ENCODE peak calls at places on chromosomes 3 and 15, in nine cellular contexts. P is NB4, R is transverse colon, K is ovary, M is pancreas, D is fibroblast of mammary gland, Z is OCI-LY7, G is AG09309, T is lower leg skin. I is an unnamed sample.

GRCh38 chr15:100572362-100572983 is 29.5 kb downstream of the LINS1 start:
- DNase-seq in P (peak; percentile 32), R (no peak), K (no peak), M (no peak), D (peak; percentile 35), Z (peak; percentile 42), G (no peak), T (no peak), I (peak; percentile 16)

GRCh38 chr3:64293121-64293520 is 67.9 kb upstream of the PRICKLE2 start:
- DNase-seq in P (no peak), R (no peak), K (no peak), M (no peak), D (no peak), Z (no peak), G (no peak), T (no peak), I (no peak)

GRCh38 chr15:57477736-57478522 is 101.6 kb downstream of the CGNL1 start:
- DNase-seq in P (no peak), R (no peak), K (no peak), M (peak; percentile 74), D (no peak), Z (no peak), G (no peak), T (no peak), I (no peak)

GRCh38 chr3:53226841-53227407 is 28.9 kb downstream of the TKT start:
- DNase-seq in P (no peak), R (no peak), K (no peak), M (no peak), D (no peak), Z (no peak), G (no peak), T (no peak), I (no peak)

GRCh38 chr3:45066109-45066801 is 40.2 kb downstream of the CLEC3B start:
- DNase-seq in P (no peak), R (no peak), K (no peak), M (no peak), D (no peak), Z (no peak), G (no peak), T (no peak), I (no peak)

GRCh38 chr3:159244927-159245326 is 443.1 kb downstream of the MFSD1 start:
- DNase-seq in P (no peak), R (no peak), K (no peak), M (no peak), D (no peak), Z (no peak), G (no peak), T (no peak), I (no peak)

GRCh38 chr3:47410801-47411646 is 30.2 kb downstream of the PTPN23 start:
- DNase-seq in P (no peak), R (no peak), K (no peak), M (no peak), D (no peak), Z (no peak), G (no peak), T (no peak), I (no peak)

GRCh38 chr3:13167064-13167743 is 94.0 kb upstream of the IQSEC1 start:
- DNase-seq in P (no peak), R (no peak), K (no peak), M (no peak), D (no peak), Z (no peak), G (no peak), T (no peak), I (no peak)

GRCh38 chr3:114022145-114022544 is 34.2 kb downstream of the CCDC191 start:
- DNase-seq in P (no peak), R (no peak), K (no peak), M (no peak), D (no peak), Z (no peak), G (no peak), T (no peak), I (no peak)

GRCh38 chr3:12301513-12301912 is 12.6 kb downstream of the PPARG start:
- DNase-seq in P (no peak), R (peak; percentile 39), K (no peak), M (no peak), D (no peak), Z (no peak), G (no peak), T (no peak), I (no peak)

GRCh38 chr15:26729581-26729980 is 43.3 kb downstream of the GABRB3 start:
- DNase-seq in P (no peak), R (no peak), K (no peak), M (no peak), D (no peak), Z (no peak), G (no peak), T (no peak), I (no peak)

GRCh38 chr3:153688541-153689120 is 432.6 kb upstream of the ARHGEF26 start:
- DNase-seq in P (no peak), R (no peak), K (no peak), M (no peak), D (no peak), Z (no peak), G (no peak), T (no peak), I (no peak)
- TF ChIP-seq CTCF in P (no peak), R (no peak), K (no peak), M (no peak), D (no peak), Z (no peak), G (no peak), T (no peak), I (no peak)

GRCh38 chr15:65789759-65790158 is 2.3 kb downstream of the DENND4A start:
- DNase-seq in P (no peak), R (no peak), K (no peak), M (no peak), D (no peak), Z (peak; percentile 37), G (no peak), T (no peak), I (no peak)
- H3K4me3 ChIP-seq in P (peak overlapping the region; percentile 79), R (no peak overlapping the region), K (no peak overlapping the region), M (no peak overlapping the region), D (no peak overlapping the region), Z (peak overlapping the region; percentile 96), G (no peak overlapping the region), T (no peak overlapping the region), I (no peak overlapping the region)

GRCh38 chr15:77058468-77058867 is 12.4 kb downstream of the TSPAN3 start:
- DNase-seq in P (no peak), R (no peak), K (no peak), M (no peak), D (no peak), Z (no peak), G (no peak), T (no peak), I (no peak)
- TF ChIP-seq CTCF in P (no peak), R (no peak), K (no peak), M (no peak), D (no peak), Z (no peak), G (no peak), T (no peak), I (no peak)

DNA sequence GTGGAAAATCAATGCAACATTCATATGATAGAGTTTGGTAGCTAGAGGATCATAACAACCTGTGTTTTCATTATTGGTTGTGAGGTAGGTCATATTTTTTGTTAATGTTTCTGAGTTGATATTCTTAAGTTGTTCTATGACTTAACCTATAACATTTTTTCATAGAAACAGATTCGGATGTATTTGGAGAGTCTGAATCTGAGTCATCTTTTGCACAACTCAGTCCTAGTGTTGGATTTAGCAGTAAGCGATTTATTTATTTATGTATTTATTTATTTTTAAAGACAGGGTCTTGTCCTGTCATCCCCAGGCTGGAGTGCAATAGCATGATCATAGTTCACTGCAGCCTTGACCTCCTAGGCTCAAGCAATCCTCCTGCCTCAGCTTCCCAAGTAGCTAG is 292.8 kb upstream of the ZNF717 start:
- DNase-seq in P (no peak), R (no peak), K (no peak), M (no peak), D (peak; percentile 3), Z (no peak), G (no peak), T (no peak), I (no peak)
- H3K4me3 ChIP-seq in P (no peak overlapping the region), R (no peak overlapping the region), K (no peak overlapping the region), M (no peak overlapping the region), D (no peak overlapping the region), Z (no peak overlapping the region), G (no peak overlapping the region), T (no peak overlapping the region), I (no peak overlapping the region)

GRCh38 chr15:80929689-80930088 is 59.9 kb downstream of the MESD start:
- DNase-seq in P (no peak), R (no peak), K (no peak), M (no peak), D (peak; percentile 43), Z (no peak), G (no peak), T (no peak), I (no peak)
- TF ChIP-seq CTCF in P (no peak), R (no peak), K (no peak), M (no peak), D (no peak), Z (no peak), G (no peak), T (no peak), I (no peak)

GRCh38 chr15:30921781-30922371 is 18.2 kb downstream of the FAN1 start:
- DNase-seq in P (no peak), R (no peak), K (no peak), M (no peak), D (no peak), Z (no peak), G (no peak), T (no peak), I (no peak)
- H3K4me3 ChIP-seq in P (no peak overlapping the region), R (no peak overlapping the region), K (no peak overlapping the region), M (no peak overlapping the region), D (no peak overlapping the region), Z (no peak overlapping the region), G (no peak overlapping the region), T (no peak overlapping the region), I (no peak overlapping the region)

GRCh38 chr3:168273917-168274316 is 178.2 kb upstream of the GOLIM4 start:
- DNase-seq in P (no peak), R (no peak), K (no peak), M (no peak), D (no peak), Z (no peak), G (no peak), T (no peak), I (no peak)
- TF ChIP-seq CTCF in P (no peak), R (no peak), K (no peak), M (no peak), D (no peak), Z (no peak), G (no peak), T (no peak), I (peak; percentile 9)